ENCODE peak calls at places on chromosome 3, in four cellular contexts. One of them, this sample, is unnamed.

GRCh38 chr3:104628185-104628789 is 738.4 kb upstream of the ALCAM start:
- DNase-seq in transverse colon: no peak
- DNase-seq in tibial nerve: no peak
- DNase-seq in astrocyte: peak; percentile 55
- DNase-seq in this sample: peak; percentile 91

GRCh38 chr3:104510091-104510860 is 856.4 kb upstream of the ALCAM start:
- DNase-seq in transverse colon: no peak
- DNase-seq in tibial nerve: no peak
- DNase-seq in astrocyte: no peak
- DNase-seq in this sample: peak; percentile 92

GRCh38 chr3:183312433-183312832 is 59.4 kb downstream of the B3GNT5 start:
- DNase-seq in tibial nerve: no peak
- DNase-seq in astrocyte: no peak
- DNase-seq in transverse colon: no peak
- DNase-seq in this sample: no peak

GRCh38 chr3:78140866-78141658 is 1101.2 kb downstream of the ROBO2 start:
- DNase-seq in tibial nerve: no peak
- DNase-seq in transverse colon: no peak
- DNase-seq in astrocyte: peak; percentile 83
- DNase-seq in this sample: peak; percentile 32

GRCh38 chr3:111610189-111610588 is 15.0 kb upstream of the ZBED2 start:
- DNase-seq in tibial nerve: no peak
- DNase-seq in transverse colon: no peak
- DNase-seq in astrocyte: peak; percentile 44
- DNase-seq in this sample: no peak

GRCh38 chr3:4807381-4808280 is 171.6 kb upstream of the BHLHE40 start:
- DNase-seq in astrocyte: peak; percentile 11
- DNase-seq in tibial nerve: no peak
- DNase-seq in transverse colon: no peak
- DNase-seq in this sample: no peak

GRCh38 chr3:107794664-107795443 is 272.1 kb downstream of the BBX start:
- DNase-seq in astrocyte: no peak
- DNase-seq in tibial nerve: peak; percentile 18
- DNase-seq in transverse colon: no peak
- DNase-seq in this sample: peak; percentile 17

GRCh38 chr3:159989973-159990846 is 1.6 kb downstream of the IL12A start:
- DNase-seq in tibial nerve: no peak
- DNase-seq in transverse colon: no peak
- DNase-seq in astrocyte: no peak
- DNase-seq in this sample: no peak

GRCh38 chr3:10757021-10757820 is 58.8 kb upstream of the SLC6A11 start:
- DNase-seq in astrocyte: peak; percentile 49
- DNase-seq in transverse colon: no peak
- DNase-seq in tibial nerve: no peak
- DNase-seq in this sample: no peak

GRCh38 chr3:17945018-17945798 is 202.8 kb upstream of the TBC1D5 start:
- DNase-seq in tibial nerve: no peak
- DNase-seq in transverse colon: no peak
- DNase-seq in astrocyte: peak; percentile 14
- DNase-seq in this sample: no peak

GRCh38 chr3:96000963-96001362 is 813.4 kb upstream of the EPHA6 start:
- DNase-seq in transverse colon: no peak
- DNase-seq in tibial nerve: no peak
- DNase-seq in astrocyte: no peak
- DNase-seq in this sample: no peak

GRCh38 chr3:74267583-74268184 is 346.8 kb downstream of the CNTN3 start:
- DNase-seq in tibial nerve: no peak
- DNase-seq in astrocyte: peak; percentile 16
- DNase-seq in transverse colon: peak; percentile 19
- DNase-seq in this sample: peak; percentile 55

GRCh38 chr3:58034738-58035511 is 26.7 kb downstream of the FLNB start:
- DNase-seq in tibial nerve: no peak
- DNase-seq in astrocyte: no peak
- DNase-seq in transverse colon: no peak
- DNase-seq in this sample: no peak

GRCh38 chr3:173733029-173733652 is 335.6 kb downstream of the NLGN1 start:
- DNase-seq in transverse colon: no peak
- DNase-seq in tibial nerve: no peak
- DNase-seq in astrocyte: no peak
- DNase-seq in this sample: peak; percentile 80

GRCh38 chr3:38349684-38350359 is 3.2 kb downstream of the XYLB start:
- DNase-seq in tibial nerve: no peak
- DNase-seq in astrocyte: peak; percentile 47
- DNase-seq in transverse colon: no peak
- DNase-seq in this sample: no peak

GRCh38 chr3:158663832-158664231 is 8.6 kb downstream of the LXN start:
- DNase-seq in transverse colon: no peak
- DNase-seq in astrocyte: no peak
- DNase-seq in tibial nerve: no peak
- DNase-seq in this sample: no peak

GRCh38 chr3:33063651-33064051 is 33.3 kb downstream of the GLB1 start:
- DNase-seq in tibial nerve: no peak
- DNase-seq in astrocyte: peak; percentile 22
- DNase-seq in transverse colon: no peak
- DNase-seq in this sample: peak; percentile 43

GRCh38 chr3:52780298-52780585 is 2.8 kb downstream of the ITIH1 start:
- DNase-seq in tibial nerve: no peak
- DNase-seq in astrocyte: no peak
- DNase-seq in transverse colon: peak; percentile 3
- DNase-seq in this sample: no peak

GRCh38 chr3:31544634-31545033 is 11.9 kb downstream of the STT3B start:
- DNase-seq in astrocyte: no peak
- DNase-seq in tibial nerve: no peak
- DNase-seq in transverse colon: no peak
- DNase-seq in this sample: peak; percentile 35

GRCh38 chr3:117366574-117366973 is 657.0 kb downstream of the TUSC7 start:
- DNase-seq in transverse colon: no peak
- DNase-seq in tibial nerve: no peak
- DNase-seq in astrocyte: no peak
- DNase-seq in this sample: no peak

GRCh38 chr3:12628813-12629212 is 35.1 kb downstream of the RAF1 start:
- DNase-seq in astrocyte: no peak
- DNase-seq in transverse colon: no peak
- DNase-seq in tibial nerve: no peak
- DNase-seq in this sample: no peak
- H3K4me1 ChIP-seq in astrocyte: peaks cover 5% of the 10 kb centered on the region
- H3K4me1 ChIP-seq in transverse colon: peaks cover 23% of the 10 kb centered on the region
- H3K4me1 ChIP-seq in tibial nerve: no peaks in the 10 kb centered on the region
- H3K4me1 ChIP-seq in this sample: peaks cover 16% of the 10 kb centered on the region

GRCh38 chr3:51390600-51391074 is 448 bp upstream of the RBM15B start:
- DNase-seq in astrocyte: no peak
- DNase-seq in transverse colon: no peak
- DNase-seq in tibial nerve: no peak
- DNase-seq in this sample: no peak

GRCh38 chr3:51390186-51390585 is 899 bp upstream of the RBM15B start:
- DNase-seq in astrocyte: no peak
- DNase-seq in tibial nerve: no peak
- DNase-seq in transverse colon: no peak
- DNase-seq in this sample: no peak

GRCh38 chr3:51391566-51392300 is 648 bp downstream of the RBM15B start:
- DNase-seq in tibial nerve: no peak
- DNase-seq in astrocyte: peak; percentile 38
- DNase-seq in transverse colon: peak; percentile 31
- DNase-seq in this sample: peak; percentile 57

GRCh38 chr3:51392301-51393095 is 1.4 kb downstream of the RBM15B start:
- DNase-seq in transverse colon: no peak
- DNase-seq in astrocyte: no peak
- DNase-seq in tibial nerve: no peak
- DNase-seq in this sample: no peak

DNA sequence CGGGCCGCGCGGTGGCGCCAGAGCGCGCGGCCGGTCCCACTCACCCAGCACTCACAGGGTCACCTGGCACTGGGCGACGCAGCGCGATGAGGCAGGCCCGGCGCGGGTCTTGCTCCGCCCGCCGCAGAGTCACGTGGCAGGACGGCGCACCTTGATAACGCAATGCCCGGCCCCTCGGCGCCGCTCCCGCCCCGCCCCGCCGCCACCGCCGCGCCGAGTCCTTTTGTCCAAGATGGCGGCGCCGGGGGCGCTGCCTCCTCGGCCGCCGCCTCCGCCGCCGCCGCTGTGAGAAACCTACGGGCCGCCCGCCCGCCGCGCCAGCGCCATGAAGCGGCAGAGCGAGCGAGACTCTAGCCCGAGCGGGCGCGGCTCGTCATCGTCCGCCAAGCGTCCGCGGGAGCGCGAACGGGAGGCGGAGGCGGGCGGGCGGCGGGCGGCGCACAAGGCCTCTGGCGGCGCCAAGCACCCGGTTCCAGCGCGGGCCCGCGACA is at the start of gene RBM15B:
- DNase-seq in astrocyte: peak; percentile 90
- DNase-seq in transverse colon: peak; percentile 98
- DNase-seq in tibial nerve: peak; percentile 97
- DNase-seq in this sample: peak; percentile 98
- H3K4me1 ChIP-seq in astrocyte: peaks cover 50% of the 10 kb centered on the region
- H3K4me1 ChIP-seq in transverse colon: peaks cover 77% of the 10 kb centered on the region
- H3K4me1 ChIP-seq in tibial nerve: no peaks in the 10 kb centered on the region
- H3K4me1 ChIP-seq in this sample: peaks cover 56% of the 10 kb centered on the region

DNA sequence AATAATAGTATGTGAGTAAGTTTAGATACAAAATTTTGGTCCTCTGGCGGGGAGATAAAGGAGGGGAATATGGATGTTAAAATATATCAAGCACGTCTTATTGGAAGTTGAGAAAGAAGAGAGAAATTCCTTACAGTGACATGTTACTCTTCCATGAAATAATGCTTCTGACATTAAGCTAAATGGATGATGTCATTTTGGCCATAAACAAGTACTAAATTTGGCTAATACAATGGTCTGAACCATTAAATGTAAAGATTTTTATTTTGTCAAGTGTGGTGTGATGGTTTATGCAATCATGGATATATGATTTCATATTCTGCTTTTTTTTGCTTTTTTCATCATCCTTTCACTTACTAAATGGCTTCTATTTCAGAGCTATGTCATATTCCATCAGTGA is 405.4 kb downstream of the FEZF2 start:
- DNase-seq in transverse colon: no peak
- DNase-seq in astrocyte: no peak
- DNase-seq in tibial nerve: no peak
- DNase-seq in this sample: no peak
- H3K4me1 ChIP-seq in transverse colon: no peaks in the 10 kb centered on the region
- H3K4me1 ChIP-seq in astrocyte: no peaks in the 10 kb centered on the region
- H3K4me1 ChIP-seq in tibial nerve: no peaks in the 10 kb centered on the region
- H3K4me1 ChIP-seq in this sample: peaks cover 4% of the 10 kb centered on the region

DNA sequence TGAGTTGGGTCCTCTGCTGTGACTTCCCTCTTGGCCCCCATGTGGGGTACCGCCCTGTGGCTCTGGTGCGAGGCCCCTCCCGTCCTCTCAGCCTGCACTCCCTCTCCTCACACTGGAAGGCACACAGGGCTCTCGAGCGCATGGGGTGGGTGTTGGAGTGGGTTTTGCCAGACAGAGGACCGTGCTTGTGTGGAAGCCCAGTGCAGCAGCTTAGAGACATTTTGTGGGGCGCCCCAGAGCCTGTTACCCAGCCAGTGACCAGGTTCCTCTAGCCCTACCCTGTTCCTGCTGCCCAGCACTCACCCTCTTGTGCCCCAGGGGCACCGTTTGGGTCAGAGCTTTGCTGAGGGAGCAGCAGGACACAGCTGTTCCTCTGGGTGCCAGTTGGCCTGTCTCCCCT is 9.9 kb downstream of the PLXNA1 start:
- DNase-seq in transverse colon: no peak
- DNase-seq in astrocyte: no peak
- DNase-seq in tibial nerve: no peak
- DNase-seq in this sample: no peak
- H3K4me1 ChIP-seq in transverse colon: peaks cover 7% of the 10 kb centered on the region
- H3K4me1 ChIP-seq in astrocyte: peaks cover 4% of the 10 kb centered on the region
- H3K4me1 ChIP-seq in tibial nerve: no peaks in the 10 kb centered on the region
- H3K4me1 ChIP-seq in this sample: peaks cover 20% of the 10 kb centered on the region

GRCh38 chr3:143479727-143480126 is 360.2 kb downstream of the CHST2 start:
- DNase-seq in tibial nerve: no peak
- DNase-seq in transverse colon: no peak
- DNase-seq in astrocyte: no peak
- DNase-seq in this sample: no peak
- H3K4me1 ChIP-seq in tibial nerve: no peaks in the 10 kb centered on the region
- H3K4me1 ChIP-seq in transverse colon: no peaks in the 10 kb centered on the region
- H3K4me1 ChIP-seq in astrocyte: peaks cover 6% of the 10 kb centered on the region
- H3K4me1 ChIP-seq in this sample: peaks cover 13% of the 10 kb centered on the region

GRCh38 chr3:127787556-127787955 is 34.8 kb downstream of the MGLL start:
- DNase-seq in astrocyte: no peak
- DNase-seq in transverse colon: no peak
- DNase-seq in tibial nerve: no peak
- DNase-seq in this sample: no peak
- H3K4me1 ChIP-seq in astrocyte: peaks cover 31% of the 10 kb centered on the region
- H3K4me1 ChIP-seq in transverse colon: peaks cover 65% of the 10 kb centered on the region
- H3K4me1 ChIP-seq in tibial nerve: no peaks in the 10 kb centered on the region
- H3K4me1 ChIP-seq in this sample: peaks cover 56% of the 10 kb centered on the region

DNA sequence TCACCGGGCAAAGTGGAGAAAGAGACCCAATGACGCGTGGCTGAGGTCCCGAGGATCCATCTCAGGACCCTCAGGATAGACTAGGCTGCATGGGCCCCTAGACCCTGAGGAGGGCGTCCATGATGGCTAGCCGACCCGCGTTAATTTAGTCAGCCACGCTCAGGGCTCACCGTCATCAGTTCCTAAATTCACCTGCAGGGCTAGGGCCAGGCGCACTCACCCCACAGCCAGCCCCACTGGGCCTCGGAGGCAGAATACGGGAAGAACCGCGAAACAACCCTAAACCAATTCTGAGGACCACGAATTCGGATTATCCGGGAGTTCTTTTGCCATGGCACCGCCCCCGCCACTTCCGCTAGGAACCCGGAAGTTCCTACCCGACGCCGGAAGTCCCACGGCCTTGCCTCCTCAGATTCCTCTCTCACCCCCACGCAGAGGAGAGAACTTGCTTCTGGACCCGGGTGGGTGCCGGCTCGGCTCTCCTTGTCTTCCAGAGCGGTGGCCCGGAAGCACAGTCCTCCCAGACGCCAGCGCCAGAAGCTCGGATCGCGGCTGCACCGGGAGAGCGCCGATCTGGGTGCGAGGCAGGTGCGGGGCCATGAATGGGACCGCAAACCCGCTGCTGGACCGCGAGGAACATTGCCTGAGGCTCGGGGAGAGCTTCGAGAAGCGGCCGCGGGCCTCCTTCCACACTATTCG is at the start of the genes EAF1 and METTL6:
- DNase-seq in transverse colon: peak; percentile 88
- DNase-seq in astrocyte: peak; percentile 69
- DNase-seq in tibial nerve: peak; percentile 45
- DNase-seq in this sample: peak; percentile 91
- H3K4me1 ChIP-seq in transverse colon: peaks cover 25% of the 10 kb centered on the region
- H3K4me1 ChIP-seq in astrocyte: peaks cover 15% of the 10 kb centered on the region
- H3K4me1 ChIP-seq in tibial nerve: no peaks in the 10 kb centered on the region
- H3K4me1 ChIP-seq in this sample: peaks cover 25% of the 10 kb centered on the region

DNA sequence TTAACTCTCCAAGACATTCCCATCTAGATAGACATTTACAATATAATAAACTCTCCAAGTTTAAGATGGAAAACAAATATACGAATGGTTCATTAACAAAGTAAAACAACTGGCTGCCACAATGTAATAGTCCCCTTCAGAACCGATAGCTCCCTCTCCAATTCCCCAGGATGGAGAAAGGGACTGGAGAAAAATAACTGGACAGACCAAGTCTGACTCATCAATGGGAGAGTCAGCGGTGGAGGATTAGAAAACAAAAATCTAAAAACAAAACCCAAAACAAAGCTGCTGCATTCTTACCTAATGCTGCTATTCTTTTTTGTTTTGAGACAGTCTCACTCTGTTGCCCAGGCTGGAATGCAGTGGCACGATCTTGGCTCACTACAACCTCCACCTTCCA is 468.1 kb downstream of the SHQ1 start:
- DNase-seq in astrocyte: peak; percentile 30
- DNase-seq in tibial nerve: no peak
- DNase-seq in transverse colon: no peak
- DNase-seq in this sample: peak; percentile 72
- H3K4me1 ChIP-seq in astrocyte: peaks cover 14% of the 10 kb centered on the region
- H3K4me1 ChIP-seq in tibial nerve: no peaks in the 10 kb centered on the region
- H3K4me1 ChIP-seq in transverse colon: peaks cover 12% of the 10 kb centered on the region
- H3K4me1 ChIP-seq in this sample: peaks cover 21% of the 10 kb centered on the region